ENCODE peak calls at places on chromosomes 5 and 9, in six cellular contexts. One of them, this sample, is unnamed.

GRCh38 chr5:107431998-107432397 is 238.7 kb downstream of the EFNA5 start:
- DNase-seq in GM12878: no peak
- DNase-seq in HepG2: no peak
- DNase-seq in K562: no peak
- DNase-seq in A549: peak
- DNase-seq in WTC11: no peak
- DNase-seq in this sample: peak

GRCh38 chr5:122470365-122470764 is 158.3 kb downstream of the SNCAIP start:
- DNase-seq in A549: no peak
- DNase-seq in K562: no peak
- DNase-seq in GM12878: no peak
- DNase-seq in WTC11: no peak
- DNase-seq in HepG2: no peak
- DNase-seq in this sample: no peak

GRCh38 chr5:180069589-180070247 is 1.8 kb downstream of the RNF130 start:
- DNase-seq in HepG2: peak
- DNase-seq in GM12878: no peak
- DNase-seq in A549: no peak
- DNase-seq in WTC11: no peak
- DNase-seq in K562: no peak
- DNase-seq in this sample: no peak

GRCh38 chr5:38299585-38299984 is 41.2 kb downstream of the EGFLAM start:
- DNase-seq in HepG2: no peak
- DNase-seq in K562: no peak
- DNase-seq in A549: no peak
- DNase-seq in WTC11: no peak
- DNase-seq in GM12878: no peak
- DNase-seq in this sample: no peak

GRCh38 chr9:121706149-121706548 is 54.7 kb downstream of the DAB2IP start:
- DNase-seq in HepG2: no peak
- DNase-seq in GM12878: no peak
- DNase-seq in WTC11: no peak
- DNase-seq in A549: no peak
- DNase-seq in K562: no peak
- DNase-seq in this sample: no peak

GRCh38 chr9:123251324-123251723 is 17.1 kb downstream of the STRBP start:
- DNase-seq in GM12878: no peak
- DNase-seq in HepG2: peak
- DNase-seq in WTC11: no peak
- DNase-seq in K562: no peak
- DNase-seq in A549: no peak
- DNase-seq in this sample: no peak

GRCh38 chr5:112684737-112685136 is 52.9 kb upstream of the APC start:
- DNase-seq in WTC11: no peak
- DNase-seq in HepG2: no peak
- DNase-seq in K562: no peak
- DNase-seq in A549: no peak
- DNase-seq in GM12878: no peak
- DNase-seq in this sample: peak

GRCh38 chr5:77909237-77909636 is 133.1 kb upstream of the TBCA start:
- DNase-seq in A549: no peak
- DNase-seq in K562: no peak
- DNase-seq in GM12878: no peak
- DNase-seq in WTC11: no peak
- DNase-seq in HepG2: no peak
- DNase-seq in this sample: no peak

GRCh38 chr5:94707359-94707758 is 88.9 kb downstream of the SLF1 start:
- DNase-seq in GM12878: no peak
- DNase-seq in HepG2: no peak
- DNase-seq in A549: no peak
- DNase-seq in WTC11: no peak
- DNase-seq in K562: no peak
- DNase-seq in this sample: peak

GRCh38 chr5:172527559-172527958 is 73.2 kb upstream of the SH3PXD2B start:
- DNase-seq in K562: no peak
- DNase-seq in A549: no peak
- DNase-seq in HepG2: no peak
- DNase-seq in GM12878: no peak
- DNase-seq in WTC11: no peak
- DNase-seq in this sample: no peak

GRCh38 chr5:157900644-157901043 is 41.7 kb upstream of the CLINT1 start:
- DNase-seq in GM12878: no peak
- DNase-seq in HepG2: no peak
- DNase-seq in K562: no peak
- DNase-seq in A549: no peak
- DNase-seq in WTC11: no peak
- DNase-seq in this sample: no peak

GRCh38 chr9:3992924-3993323 is 306.9 kb downstream of the GLIS3 start:
- DNase-seq in K562: no peak
- DNase-seq in HepG2: no peak
- DNase-seq in A549: no peak
- DNase-seq in WTC11: no peak
- DNase-seq in GM12878: no peak
- DNase-seq in this sample: peak

GRCh38 chr5:135031146-135031812 is 2.7 kb downstream of the PITX1 start:
- DNase-seq in HepG2: no peak
- DNase-seq in K562: no peak
- DNase-seq in A549: no peak
- DNase-seq in WTC11: peak
- DNase-seq in GM12878: no peak
- DNase-seq in this sample: peak

GRCh38 chr9:18890372-18890771 is 142.6 kb downstream of the SAXO1 start:
- DNase-seq in K562: no peak
- DNase-seq in A549: no peak
- DNase-seq in HepG2: no peak
- DNase-seq in GM12878: peak
- DNase-seq in WTC11: no peak
- DNase-seq in this sample: peak

GRCh38 chr9:120394058-120394669 is 185.8 kb downstream of the CDK5RAP2 start:
- DNase-seq in K562: no peak
- DNase-seq in A549: no peak
- DNase-seq in WTC11: no peak
- DNase-seq in GM12878: no peak
- DNase-seq in HepG2: peak
- DNase-seq in this sample: peak

GRCh38 chr5:180808461-180809000 is 5.9 kb upstream of the MGAT1 start:
- DNase-seq in GM12878: no peak
- DNase-seq in A549: no peak
- DNase-seq in WTC11: no peak
- DNase-seq in K562: peak
- DNase-seq in HepG2: peak
- DNase-seq in this sample: no peak

GRCh38 chr5:1512541-1513291 is 11.0 kb downstream of the LPCAT1 start:
- DNase-seq in WTC11: peak
- DNase-seq in K562: no peak
- DNase-seq in HepG2: no peak
- DNase-seq in A549: no peak
- DNase-seq in GM12878: no peak
- DNase-seq in this sample: no peak

GRCh38 chr5:1325191-1325741 is 19.6 kb downstream of the CLPTM1L start:
- DNase-seq in WTC11: no peak
- DNase-seq in GM12878: no peak
- DNase-seq in K562: no peak
- DNase-seq in HepG2: no peak
- DNase-seq in A549: no peak
- DNase-seq in this sample: no peak

GRCh38 chr5:136998864-136999263 is 500.3 kb downstream of the SPOCK1 start:
- DNase-seq in A549: no peak
- DNase-seq in WTC11: no peak
- DNase-seq in GM12878: no peak
- DNase-seq in HepG2: no peak
- DNase-seq in K562: no peak
- DNase-seq in this sample: no peak

GRCh38 chr5:38757451-38758245 is 88.2 kb upstream of the OSMR start:
- DNase-seq in A549: no peak
- DNase-seq in GM12878: no peak
- DNase-seq in WTC11: no peak
- DNase-seq in HepG2: no peak
- DNase-seq in K562: no peak
- DNase-seq in this sample: peak

GRCh38 chr5:9621379-9621903 is 8.7 kb downstream of the TAS2R1 start:
- DNase-seq in K562: no peak
- DNase-seq in GM12878: no peak
- DNase-seq in HepG2: no peak
- DNase-seq in A549: no peak
- DNase-seq in WTC11: no peak
- DNase-seq in this sample: peak

GRCh38 chr9:21974542-21975409 is 19.4 kb downstream of the CDKN2A start:
- DNase-seq in HepG2: no peak
- DNase-seq in WTC11: peak
- DNase-seq in GM12878: no peak
- DNase-seq in A549: no peak
- DNase-seq in K562: no peak
- DNase-seq in this sample: peak

GRCh38 chr9:123586140-123586735 is 230.2 kb downstream of the CRB2 start:
- DNase-seq in GM12878: no peak
- DNase-seq in K562: no peak
- DNase-seq in WTC11: no peak
- DNase-seq in HepG2: no peak
- DNase-seq in A549: no peak
- DNase-seq in this sample: no peak

GRCh38 chr5:67065237-67065636 is 131.4 kb downstream of the CD180 start:
- DNase-seq in HepG2: no peak
- DNase-seq in K562: no peak
- DNase-seq in GM12878: peak
- DNase-seq in A549: no peak
- DNase-seq in WTC11: no peak
- DNase-seq in this sample: no peak

GRCh38 chr9:29039258-29039657 is 1466.0 kb upstream of the C9orf72 start:
- DNase-seq in K562: no peak
- DNase-seq in GM12878: no peak
- DNase-seq in HepG2: no peak
- DNase-seq in WTC11: no peak
- DNase-seq in A549: no peak
- DNase-seq in this sample: no peak

GRCh38 chr5:10457682-10458574 is 16.2 kb downstream of the ROPN1L start:
- DNase-seq in HepG2: no peak
- DNase-seq in A549: no peak
- DNase-seq in GM12878: no peak
- DNase-seq in WTC11: no peak
- DNase-seq in K562: peak
- DNase-seq in this sample: no peak

GRCh38 chr9:117088786-117089185 is 326.1 kb downstream of the ASTN2 start:
- DNase-seq in HepG2: no peak
- DNase-seq in GM12878: no peak
- DNase-seq in WTC11: no peak
- DNase-seq in A549: no peak
- DNase-seq in K562: no peak
- DNase-seq in this sample: no peak

GRCh38 chr5:161380550-161380949 is 166.0 kb downstream of the GABRB2 start:
- DNase-seq in HepG2: no peak
- DNase-seq in GM12878: peak
- DNase-seq in K562: no peak
- DNase-seq in A549: no peak
- DNase-seq in WTC11: no peak
- DNase-seq in this sample: no peak

GRCh38 chr5:76145945-76146344 is 62.8 kb downstream of the SV2C start:
- DNase-seq in K562: peak
- DNase-seq in HepG2: peak
- DNase-seq in GM12878: no peak
- DNase-seq in A549: peak
- DNase-seq in WTC11: peak
- DNase-seq in this sample: peak

DNA sequence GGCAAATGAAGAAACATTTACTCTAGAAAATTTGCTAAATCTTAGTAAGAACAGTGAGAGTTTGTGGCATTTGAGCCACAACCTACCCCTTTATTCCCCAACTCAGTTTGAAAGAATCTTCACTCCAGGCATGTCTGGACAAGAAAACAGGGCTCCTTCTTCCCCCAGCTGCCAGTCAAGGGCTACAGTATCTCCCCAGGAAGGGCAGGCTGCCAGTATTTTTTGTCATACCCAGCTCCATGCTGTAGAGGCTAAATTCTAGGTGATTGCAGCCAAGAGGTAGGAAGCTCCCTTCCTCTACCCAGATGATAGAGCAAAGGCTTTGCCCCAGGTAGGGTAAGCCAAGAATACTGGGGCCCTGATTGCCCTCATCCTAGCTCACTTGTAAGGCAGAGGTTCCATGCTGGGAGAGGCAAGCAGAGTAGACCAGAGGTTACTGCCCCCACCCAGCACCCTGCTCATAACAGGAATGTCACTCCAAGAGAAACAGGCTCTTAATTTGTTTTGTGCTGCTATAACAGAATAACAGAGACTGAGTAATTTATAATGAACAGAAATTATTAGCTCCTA is 20.0 kb upstream of the GRPEL2 start:
- DNase-seq in HepG2: no peak
- DNase-seq in WTC11: no peak
- DNase-seq in K562: no peak
- DNase-seq in GM12878: no peak
- DNase-seq in A549: no peak
- DNase-seq in this sample: peak
- TF ChIP-seq USF2 in HepG2: no peak
- TF ChIP-seq USF2 in WTC11: no peak
- TF ChIP-seq USF2 in K562: no peak
- TF ChIP-seq USF2 in GM12878: no peak
- TF ChIP-seq USF2 in A549: no peak
- TF ChIP-seq USF2 in this sample: no peak

GRCh38 chr9:13717356-13718057 is 438.0 kb upstream of the MPDZ start:
- DNase-seq in A549: no peak
- DNase-seq in K562: no peak
- DNase-seq in WTC11: no peak
- DNase-seq in GM12878: no peak
- DNase-seq in HepG2: no peak
- DNase-seq in this sample: peak
- TF ChIP-seq USF2 in A549: no peak
- TF ChIP-seq USF2 in K562: no peak
- TF ChIP-seq USF2 in WTC11: no peak
- TF ChIP-seq USF2 in GM12878: no peak
- TF ChIP-seq USF2 in HepG2: no peak
- TF ChIP-seq USF2 in this sample: no peak

GRCh38 chr5:159894149-159894720 is 22.0 kb upstream of the ADRA1B start:
- DNase-seq in HepG2: no peak
- DNase-seq in WTC11: no peak
- DNase-seq in K562: no peak
- DNase-seq in GM12878: no peak
- DNase-seq in A549: no peak
- DNase-seq in this sample: peak
- TF ChIP-seq USF2 in HepG2: no peak
- TF ChIP-seq USF2 in WTC11: no peak
- TF ChIP-seq USF2 in K562: no peak
- TF ChIP-seq USF2 in GM12878: no peak
- TF ChIP-seq USF2 in A549: no peak
- TF ChIP-seq USF2 in this sample: no peak

DNA sequence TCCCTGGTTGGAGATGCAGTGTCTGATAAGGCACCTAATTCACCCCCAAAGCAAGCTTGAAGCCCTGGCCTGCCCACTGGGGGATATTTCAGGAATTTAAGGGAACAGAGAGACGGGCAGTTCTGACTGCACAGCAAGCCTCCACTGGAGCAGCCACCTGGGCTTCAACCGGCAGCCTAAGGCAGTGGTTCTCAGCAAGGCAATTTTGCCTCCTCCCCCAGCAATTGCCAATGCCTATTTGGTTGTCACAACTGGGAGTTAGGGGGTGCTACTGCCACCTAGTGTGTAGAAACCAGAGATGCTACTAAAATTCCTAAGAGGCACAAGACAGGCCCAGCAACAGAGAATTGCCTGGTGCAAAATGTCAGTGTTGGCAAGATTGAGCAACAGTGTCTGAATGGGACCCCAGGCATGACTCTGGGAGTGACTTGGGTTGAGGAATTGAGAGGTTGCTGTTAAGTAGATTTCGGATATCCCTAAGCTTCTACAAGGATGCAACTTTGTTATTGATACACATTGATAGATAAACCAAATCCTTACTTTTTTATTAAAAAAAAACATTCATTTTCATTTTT is 58.7 kb upstream of the CTSL start:
- DNase-seq in A549: peak
- DNase-seq in GM12878: no peak
- DNase-seq in K562: peak
- DNase-seq in WTC11: peak
- DNase-seq in HepG2: peak
- DNase-seq in this sample: no peak
- TF ChIP-seq USF2 in A549: no peak
- TF ChIP-seq USF2 in GM12878: no peak
- TF ChIP-seq USF2 in K562: no peak
- TF ChIP-seq USF2 in WTC11: no peak
- TF ChIP-seq USF2 in HepG2: no peak
- TF ChIP-seq USF2 in this sample: no peak